ENCODE peak calls at places on chromosome 19, in five cellular contexts. S is aorta, Q is Calu3, T is GM19239, C is T-helper 9 cell. V is an unnamed sample.

GRCh38 chr19:5254944-5255343 is 85.7 kb downstream of the PTPRS start:
- DNase-seq in S (no peak), Q (no peak), T (no peak), C (no peak), V (no peak)

GRCh38 chr19:17076539-17076919 is 952 bp downstream of the MYO9B start:
- DNase-seq in S (no peak), Q (peak), T (peak), C (peak), V (no peak)

GRCh38 chr19:44696939-44697669 is 1.8 kb upstream of the CEACAM16 start:
- DNase-seq in S (no peak), Q (no peak), T (no peak), C (no peak), V (no peak)

GRCh38 chr19:23436944-23437343 is 41.7 kb upstream of the ZNF91 start:
- DNase-seq in S (no peak), Q (no peak), T (no peak), C (no peak), V (no peak)

GRCh38 chr19:55112781-55113569 is 4.5 kb downstream of the PPP1R12C start:
- DNase-seq in S (no peak), Q (no peak), T (no peak), C (no peak), V (no peak)

GRCh38 chr19:38064661-38065425 is 157.8 kb downstream of the SIPA1L3 start:
- DNase-seq in S (no peak), Q (no peak), T (no peak), C (no peak), V (no peak)

GRCh38 chr19:33434090-33434885 is 60.8 kb downstream of the CEBPG start:
- DNase-seq in S (peak), Q (no peak), T (no peak), C (no peak), V (no peak)

GRCh38 chr19:15025237-15025636 is 24.0 kb upstream of the CASP14 start:
- DNase-seq in S (no peak), Q (peak), T (no peak), C (no peak), V (no peak)

GRCh38 chr19:46369817-46370216 is 22.9 kb downstream of the PPP5C start:
- DNase-seq in S (no peak), Q (peak), T (no peak), C (no peak), V (no peak)

GRCh38 chr19:2747349-2747748 is 7.5 kb upstream of the SLC39A3 start:
- DNase-seq in S (no peak), Q (no peak), T (no peak), C (no peak), V (no peak)

GRCh38 chr19:3108775-3109174 is 14.6 kb downstream of the GNA11 start:
- DNase-seq in S (peak), Q (peak), T (peak), C (peak), V (peak)

GRCh38 chr19:42076375-42076944 is 494 bp downstream of the ZNF574 start:
- DNase-seq in S (no peak), Q (no peak), T (no peak), C (peak), V (no peak)

GRCh38 chr19:56538761-56539263 is at the start of gene ZFP28:
- DNase-seq in S (peak), Q (no peak), T (peak), C (no peak), V (no peak)

GRCh38 chr19:18863843-18864362 is 32.1 kb downstream of the CERS1 start:
- DNase-seq in S (no peak), Q (no peak), T (no peak), C (no peak), V (no peak)

GRCh38 chr19:47497073-47497766 is 13.2 kb upstream of the KPTN start:
- DNase-seq in S (no peak), Q (no peak), T (no peak), C (no peak), V (no peak)

GRCh38 chr19:50486823-50487515 is 10.3 kb upstream of the GARIN5A start:
- DNase-seq in S (no peak), Q (peak), T (no peak), C (peak), V (no peak)

GRCh38 chr19:1752757-1753728 is at the start of gene ONECUT3:
- DNase-seq in S (no peak), Q (peak), T (no peak), C (no peak), V (no peak)

GRCh38 chr19:33323093-33323820 is 20.9 kb upstream of the CEBPA start:
- DNase-seq in S (no peak), Q (no peak), T (no peak), C (no peak), V (no peak)

GRCh38 chr19:850221-850978 is 1.7 kb upstream of the ELANE start:
- DNase-seq in S (peak), Q (peak), T (no peak), C (no peak), V (no peak)

GRCh38 chr19:45474191-45474940 is 6.6 kb downstream of the FOSB start:
- DNase-seq in S (no peak), Q (no peak), T (no peak), C (peak), V (no peak)

GRCh38 chr19:19453129-19453461 is 47.6 kb downstream of the GATAD2A start:
- DNase-seq in S (no peak), Q (no peak), T (no peak), C (no peak), V (no peak)